ENCODE peak calls at places on chromosomes 13 and 19, in four cellular contexts. R is T-helper 1 cell, N is non-pigmented ciliary epithelial cell, L is astrocyte of the spinal cord. Z is an unnamed sample.

GRCh38 chr19:40210919-40211318 is 7.3 kb downstream of the TTC9B start:
- DNase-seq in L (no peak), R (no peak), N (no peak), Z (no peak)

GRCh38 chr19:2215281-2215751 is 20.8 kb downstream of the PLEKHJ1 start:
- DNase-seq in R (peak), L (no peak), N (no peak), Z (no peak)

GRCh38 chr13:51271528-51272070 is 49.4 kb downstream of the FAM124A start:
- DNase-seq in R (no peak), L (no peak), N (no peak), Z (no peak)

GRCh38 chr13:49369876-49370275 is 74.0 kb downstream of the CAB39L start:
- DNase-seq in R (no peak), N (no peak), L (no peak), Z (no peak)

GRCh38 chr13:30802953-30803478 is 67.7 kb downstream of the ALOX5AP start:
- DNase-seq in N (no peak), L (peak), R (peak), Z (peak)

GRCh38 chr19:38209671-38210457 is 14.2 kb downstream of the DPF1 start:
- DNase-seq in N (no peak), L (peak), R (no peak), Z (no peak)

GRCh38 chr13:98318263-98318878 is 141.3 kb upstream of the RNF113B start:
- DNase-seq in L (no peak), R (no peak), N (no peak), Z (no peak)

GRCh38 chr13:37747071-37747612 is 122.4 kb downstream of the TRPC4 start:
- DNase-seq in N (peak), L (peak), R (no peak), Z (peak)

GRCh38 chr19:3274245-3275067 is 50.0 kb downstream of the CELF5 start:
- DNase-seq in N (no peak), R (no peak), L (no peak), Z (no peak)

GRCh38 chr13:99406799-99407201 is 94.5 kb upstream of the TM9SF2 start:
- DNase-seq in N (no peak), R (no peak), L (no peak), Z (no peak)

GRCh38 chr19:28472843-28473242 is 740.1 kb downstream of the UQCRFS1 start:
- DNase-seq in R (no peak), N (no peak), L (no peak), Z (no peak)

GRCh38 chr13:101552797-101553196 is 100.3 kb downstream of the ITGBL1 start:
- DNase-seq in R (no peak), N (peak), L (peak), Z (peak)

GRCh38 chr13:24215732-24216131 is 55.2 kb downstream of the SPATA13 start:
- DNase-seq in N (no peak), L (peak), R (no peak), Z (peak)

GRCh38 chr19:49157445-49158224 is at the start of gene TRPM4:
- DNase-seq in L (peak), R (peak), N (no peak), Z (peak)

GRCh38 chr13:51635137-51635878 is 51.0 kb downstream of the WDFY2 start:
- DNase-seq in L (no peak), N (no peak), R (no peak), Z (no peak)

GRCh38 chr19:6644796-6645195 is 25.2 kb downstream of the TNFSF14 start:
- DNase-seq in R (no peak), N (no peak), L (no peak), Z (no peak)

GRCh38 chr13:20426766-20427448 is 98.8 kb downstream of the CRYL1 start:
- DNase-seq in R (no peak), N (no peak), L (no peak), Z (no peak)